ENCODE peak calls at places on chromosomes 4 and X, in seven cellular contexts. One of them, this sample, is unnamed.

GRCh38 chr4:125316391-125316780 is 1.6 kb downstream of the FAT4 start:
- DNase-seq in body of pancreas: peak
- DNase-seq in stimulated activated CD8-positive, alpha-beta memory T cell treated with anti-CD3 and anti-CD28 coated beads, Interleukin-12 subunit alpha, Interleukin-12 subunit beta, amount 100 ng/mL, for 4 hours: no peak
- DNase-seq in NCI-H510A: peak
- DNase-seq in head of caudate nucleus: peak
- DNase-seq in GDM1: no peak
- DNase-seq in NCI-H1105 treated with DMSO at 0.1 percent for 48 hours: no peak
- DNase-seq in this sample: no peak

GRCh38 chrX:40622741-40623536 is at the start of gene MPC1L:
- DNase-seq in body of pancreas: no peak
- DNase-seq in NCI-H510A: no peak
- DNase-seq in GDM1: no peak
- DNase-seq in NCI-H1105 treated with DMSO at 0.1 percent for 48 hours: no peak
- DNase-seq in head of caudate nucleus: no peak
- DNase-seq in stimulated activated CD8-positive, alpha-beta memory T cell treated with anti-CD3 and anti-CD28 coated beads, Interleukin-12 subunit alpha, Interleukin-12 subunit beta, amount 100 ng/mL, for 4 hours: no peak
- DNase-seq in this sample: no peak

GRCh38 chrX:24777660-24778059 is 83.9 kb downstream of the POLA1 start:
- DNase-seq in head of caudate nucleus: no peak
- DNase-seq in NCI-H1105 treated with DMSO at 0.1 percent for 48 hours: no peak
- DNase-seq in stimulated activated CD8-positive, alpha-beta memory T cell treated with anti-CD3 and anti-CD28 coated beads, Interleukin-12 subunit alpha, Interleukin-12 subunit beta, amount 100 ng/mL, for 4 hours: no peak
- DNase-seq in body of pancreas: no peak
- DNase-seq in GDM1: no peak
- DNase-seq in NCI-H510A: no peak
- DNase-seq in this sample: no peak

GRCh38 chr4:21790437-21791029 is 158.0 kb downstream of the KCNIP4 start:
- DNase-seq in body of pancreas: no peak
- DNase-seq in NCI-H1105 treated with DMSO at 0.1 percent for 48 hours: peak
- DNase-seq in stimulated activated CD8-positive, alpha-beta memory T cell treated with anti-CD3 and anti-CD28 coated beads, Interleukin-12 subunit alpha, Interleukin-12 subunit beta, amount 100 ng/mL, for 4 hours: no peak
- DNase-seq in GDM1: no peak
- DNase-seq in head of caudate nucleus: no peak
- DNase-seq in NCI-H510A: no peak
- DNase-seq in this sample: peak

GRCh38 chr4:3814026-3814570 is 47.9 kb downstream of the ADRA2C start:
- DNase-seq in NCI-H510A: no peak
- DNase-seq in NCI-H1105 treated with DMSO at 0.1 percent for 48 hours: no peak
- DNase-seq in body of pancreas: no peak
- DNase-seq in head of caudate nucleus: no peak
- DNase-seq in GDM1: no peak
- DNase-seq in stimulated activated CD8-positive, alpha-beta memory T cell treated with anti-CD3 and anti-CD28 coated beads, Interleukin-12 subunit alpha, Interleukin-12 subunit beta, amount 100 ng/mL, for 4 hours: no peak
- DNase-seq in this sample: no peak

GRCh38 chrX:107537815-107538214 is 88.4 kb downstream of the FRMPD3 start:
- DNase-seq in body of pancreas: peak
- DNase-seq in NCI-H510A: no peak
- DNase-seq in GDM1: no peak
- DNase-seq in head of caudate nucleus: peak
- DNase-seq in NCI-H1105 treated with DMSO at 0.1 percent for 48 hours: no peak
- DNase-seq in stimulated activated CD8-positive, alpha-beta memory T cell treated with anti-CD3 and anti-CD28 coated beads, Interleukin-12 subunit alpha, Interleukin-12 subunit beta, amount 100 ng/mL, for 4 hours: no peak
- DNase-seq in this sample: peak

GRCh38 chrX:35826503-35826902 is 28.4 kb downstream of the MAGEB16 start:
- DNase-seq in body of pancreas: no peak
- DNase-seq in stimulated activated CD8-positive, alpha-beta memory T cell treated with anti-CD3 and anti-CD28 coated beads, Interleukin-12 subunit alpha, Interleukin-12 subunit beta, amount 100 ng/mL, for 4 hours: no peak
- DNase-seq in GDM1: no peak
- DNase-seq in NCI-H510A: no peak
- DNase-seq in NCI-H1105 treated with DMSO at 0.1 percent for 48 hours: no peak
- DNase-seq in head of caudate nucleus: no peak
- DNase-seq in this sample: no peak

GRCh38 chrX:118226060-118226428 is 109.4 kb upstream of the KLHL13 start:
- DNase-seq in stimulated activated CD8-positive, alpha-beta memory T cell treated with anti-CD3 and anti-CD28 coated beads, Interleukin-12 subunit alpha, Interleukin-12 subunit beta, amount 100 ng/mL, for 4 hours: no peak
- DNase-seq in NCI-H510A: no peak
- DNase-seq in head of caudate nucleus: no peak
- DNase-seq in GDM1: no peak
- DNase-seq in body of pancreas: no peak
- DNase-seq in NCI-H1105 treated with DMSO at 0.1 percent for 48 hours: peak
- DNase-seq in this sample: no peak

GRCh38 chr4:156906325-156906724 is 65.3 kb downstream of the PDGFC start:
- DNase-seq in NCI-H1105 treated with DMSO at 0.1 percent for 48 hours: no peak
- DNase-seq in stimulated activated CD8-positive, alpha-beta memory T cell treated with anti-CD3 and anti-CD28 coated beads, Interleukin-12 subunit alpha, Interleukin-12 subunit beta, amount 100 ng/mL, for 4 hours: no peak
- DNase-seq in head of caudate nucleus: no peak
- DNase-seq in NCI-H510A: no peak
- DNase-seq in GDM1: no peak
- DNase-seq in body of pancreas: no peak
- DNase-seq in this sample: no peak

GRCh38 chr4:107843394-107843793 is 18.7 kb downstream of the SGMS2 start:
- DNase-seq in NCI-H510A: no peak
- DNase-seq in head of caudate nucleus: no peak
- DNase-seq in body of pancreas: no peak
- DNase-seq in GDM1: no peak
- DNase-seq in stimulated activated CD8-positive, alpha-beta memory T cell treated with anti-CD3 and anti-CD28 coated beads, Interleukin-12 subunit alpha, Interleukin-12 subunit beta, amount 100 ng/mL, for 4 hours: no peak
- DNase-seq in NCI-H1105 treated with DMSO at 0.1 percent for 48 hours: no peak
- DNase-seq in this sample: no peak

GRCh38 chr4:8647094-8647570 is 54.6 kb downstream of the CPZ start:
- DNase-seq in NCI-H1105 treated with DMSO at 0.1 percent for 48 hours: no peak
- DNase-seq in head of caudate nucleus: no peak
- DNase-seq in stimulated activated CD8-positive, alpha-beta memory T cell treated with anti-CD3 and anti-CD28 coated beads, Interleukin-12 subunit alpha, Interleukin-12 subunit beta, amount 100 ng/mL, for 4 hours: no peak
- DNase-seq in NCI-H510A: no peak
- DNase-seq in body of pancreas: no peak
- DNase-seq in GDM1: no peak
- DNase-seq in this sample: no peak

GRCh38 chr4:1249148-1249730 is 309 bp upstream of the CTBP1 start:
- DNase-seq in body of pancreas: peak
- DNase-seq in stimulated activated CD8-positive, alpha-beta memory T cell treated with anti-CD3 and anti-CD28 coated beads, Interleukin-12 subunit alpha, Interleukin-12 subunit beta, amount 100 ng/mL, for 4 hours: peak
- DNase-seq in head of caudate nucleus: peak
- DNase-seq in NCI-H1105 treated with DMSO at 0.1 percent for 48 hours: peak
- DNase-seq in GDM1: peak
- DNase-seq in NCI-H510A: peak
- DNase-seq in this sample: peak

GRCh38 chrX:31279359-31279758 is 207.5 kb upstream of the FTHL17 start:
- DNase-seq in NCI-H510A: no peak
- DNase-seq in NCI-H1105 treated with DMSO at 0.1 percent for 48 hours: no peak
- DNase-seq in head of caudate nucleus: no peak
- DNase-seq in GDM1: no peak
- DNase-seq in stimulated activated CD8-positive, alpha-beta memory T cell treated with anti-CD3 and anti-CD28 coated beads, Interleukin-12 subunit alpha, Interleukin-12 subunit beta, amount 100 ng/mL, for 4 hours: no peak
- DNase-seq in body of pancreas: no peak
- DNase-seq in this sample: no peak

GRCh38 chrX:1511829-1512228 is 25.2 kb downstream of the P2RY8 start:
- DNase-seq in GDM1: no peak
- DNase-seq in head of caudate nucleus: no peak
- DNase-seq in stimulated activated CD8-positive, alpha-beta memory T cell treated with anti-CD3 and anti-CD28 coated beads, Interleukin-12 subunit alpha, Interleukin-12 subunit beta, amount 100 ng/mL, for 4 hours: no peak
- DNase-seq in body of pancreas: no peak
- DNase-seq in NCI-H1105 treated with DMSO at 0.1 percent for 48 hours: no peak
- DNase-seq in NCI-H510A: no peak
- DNase-seq in this sample: no peak

GRCh38 chr4:2887343-2887742 is 43.7 kb downstream of the ADD1 start:
- DNase-seq in body of pancreas: no peak
- DNase-seq in GDM1: no peak
- DNase-seq in stimulated activated CD8-positive, alpha-beta memory T cell treated with anti-CD3 and anti-CD28 coated beads, Interleukin-12 subunit alpha, Interleukin-12 subunit beta, amount 100 ng/mL, for 4 hours: no peak
- DNase-seq in NCI-H510A: no peak
- DNase-seq in NCI-H1105 treated with DMSO at 0.1 percent for 48 hours: no peak
- DNase-seq in head of caudate nucleus: no peak
- DNase-seq in this sample: no peak

This sample was measured in NCI-H1930.